ENCODE peak calls at places on chromosomes 7 and 10, in four cellular contexts. W, P, X and G are unnamed samples.

GRCh38 chr10:124916585-124917167 is 25.2 kb upstream of the ZRANB1 start:
- DNase-seq in W (peak; percentile 99), P (peak; percentile 97), X (peak; percentile 97), G (peak; percentile 99)

GRCh38 chr7:100629117-100629711 is 12.1 kb downstream of the TFR2 start:
- DNase-seq in W (no peak), P (peak; percentile 43), X (peak; percentile 66), G (peak; percentile 70)

GRCh38 chr7:120733143-120733542 is 124.8 kb downstream of the TSPAN12 start:
- DNase-seq in W (no peak), P (no peak), X (no peak), G (no peak)

GRCh38 chr10:30494558-30494957 is 60.6 kb downstream of the MAP3K8 start:
- DNase-seq in W (no peak), P (no peak), X (no peak), G (no peak)

GRCh38 chr7:30034501-30034900 is 6.3 kb downstream of the PLEKHA8 start:
- DNase-seq in W (no peak), P (no peak), X (peak; percentile 11), G (no peak)

GRCh38 chr7:111803015-111803758 is 240.9 kb upstream of the IMMP2L start:
- DNase-seq in W (no peak), P (no peak), X (no peak), G (no peak)

GRCh38 chr10:87700031-87700796 is 40.5 kb downstream of the PAPSS2 start:
- DNase-seq in W (no peak), P (no peak), X (no peak), G (no peak)

GRCh38 chr10:6665847-6666246 is 85.8 kb upstream of the PRKCQ start:
- DNase-seq in W (no peak), P (peak; percentile 56), X (peak; percentile 73), G (no peak)

GRCh38 chr7:84970683-84971082 is 216.2 kb downstream of the SEMA3D start:
- DNase-seq in W (no peak), P (no peak), X (no peak), G (no peak)